ENCODE peak calls at places on chromosomes 11 and 22, in nine cellular contexts. N, P, J, S, B, X, V, E and O are unnamed samples.

GRCh38 chr22:40176921-40177737 is 596 bp upstream of the TNRC6B start:
- DNase-seq in N (peak), P (peak), J (peak), S (peak), B (peak), X (no peak), V (no peak), E (peak), O (no peak)

GRCh38 chr11:5713695-5714094 is 22.6 kb upstream of the OR56B1 start:
- DNase-seq in N (no peak), P (peak), J (no peak), S (no peak), B (no peak), X (no peak), V (no peak), E (no peak), O (no peak)

GRCh38 chr11:47912843-47913437 is 64.8 kb upstream of the NUP160 start:
- DNase-seq in N (no peak), P (peak), J (peak), S (no peak), B (no peak), X (no peak), V (no peak), E (no peak), O (no peak)

GRCh38 chr11:34916810-34917780 is 677 bp downstream of the PDHX start:
- DNase-seq in N (no peak), P (peak), J (no peak), S (no peak), B (no peak), X (no peak), V (no peak), E (no peak), O (no peak)

GRCh38 chr22:49247194-49247924 is 580.3 kb downstream of the BRD1 start:
- DNase-seq in N (no peak), P (no peak), J (no peak), S (peak), B (peak), X (no peak), V (no peak), E (no peak), O (no peak)

GRCh38 chr11:59918987-59919589 is 19.1 kb upstream of the OOSP1 start:
- DNase-seq in N (peak), P (peak), J (peak), S (no peak), B (no peak), X (no peak), V (no peak), E (no peak), O (no peak)

GRCh38 chr22:27133951-27134664 is 476.7 kb downstream of the MIAT start:
- DNase-seq in N (peak), P (peak), J (peak), S (no peak), B (no peak), X (no peak), V (peak), E (no peak), O (no peak)

GRCh38 chr22:48449466-48450187 is 1378.0 kb downstream of the BRD1 start:
- DNase-seq in N (no peak), P (no peak), J (peak), S (peak), B (no peak), X (no peak), V (no peak), E (no peak), O (no peak)

GRCh38 chr11:126416542-126417090 is 61.1 kb downstream of the ST3GAL4 start:
- DNase-seq in N (peak), P (peak), J (no peak), S (peak), B (no peak), X (no peak), V (peak), E (peak), O (peak)

GRCh38 chr11:129308241-129308865 is 67.3 kb upstream of the BARX2 start:
- DNase-seq in N (no peak), P (no peak), J (no peak), S (peak), B (no peak), X (no peak), V (no peak), E (no peak), O (no peak)

GRCh38 chr22:24497879-24498278 is 2.7 kb downstream of the UPB1 start:
- DNase-seq in N (no peak), P (no peak), J (no peak), S (no peak), B (no peak), X (no peak), V (no peak), E (no peak), O (no peak)

GRCh38 chr11:72204865-72205264 is 11.7 kb upstream of the FOLR2 start:
- DNase-seq in N (no peak), P (peak), J (no peak), S (no peak), B (no peak), X (no peak), V (no peak), E (no peak), O (no peak)

GRCh38 chr11:126857860-126858808 is 142.4 kb downstream of the KIRREL3 start:
- DNase-seq in N (no peak), P (peak), J (peak), S (no peak), B (peak), X (no peak), V (no peak), E (no peak), O (no peak)

GRCh38 chr22:39087098-39087497 is 9.9 kb upstream of the APOBEC3H start:
- DNase-seq in N (no peak), P (no peak), J (no peak), S (no peak), B (no peak), X (no peak), V (no peak), E (no peak), O (no peak)

GRCh38 chr22:30687358-30687757 is 7.3 kb upstream of the OSBP2 start:
- DNase-seq in N (no peak), P (no peak), J (no peak), S (no peak), B (no peak), X (no peak), V (no peak), E (no peak), O (no peak)

GRCh38 chr11:70625921-70626518 is 227.7 kb downstream of the CTTN start:
- DNase-seq in N (no peak), P (no peak), J (no peak), S (no peak), B (no peak), X (no peak), V (no peak), E (peak), O (no peak)

GRCh38 chr22:49232319-49233067 is 595.2 kb downstream of the BRD1 start:
- DNase-seq in N (no peak), P (no peak), J (no peak), S (peak), B (peak), X (no peak), V (no peak), E (no peak), O (no peak)

GRCh38 chr11:111565111-111565720 is 24.7 kb downstream of the LAYN start:
- DNase-seq in N (peak), P (peak), J (peak), S (peak), B (peak), X (no peak), V (peak), E (peak), O (no peak)

GRCh38 chr11:70326365-70326803 is 55.9 kb downstream of the PPFIA1 start:
- DNase-seq in N (no peak), P (peak), J (no peak), S (no peak), B (no peak), X (peak), V (no peak), E (no peak), O (no peak)

GRCh38 chr11:108819957-108820356 is 155.1 kb downstream of the DDX10 start:
- DNase-seq in N (no peak), P (no peak), J (no peak), S (no peak), B (no peak), X (no peak), V (no peak), E (no peak), O (no peak)

GRCh38 chr11:33915521-33915920 is 23.6 kb upstream of the LMO2 start:
- DNase-seq in N (no peak), P (no peak), J (no peak), S (no peak), B (no peak), X (no peak), V (no peak), E (no peak), O (no peak)

GRCh38 chr11:30131535-30131934 is 99.3 kb upstream of the FSHB start:
- DNase-seq in N (no peak), P (peak), J (no peak), S (no peak), B (no peak), X (no peak), V (no peak), E (no peak), O (no peak)

GRCh38 chr11:11742486-11742885 is 99.3 kb upstream of the USP47 start:
- DNase-seq in N (no peak), P (no peak), J (no peak), S (no peak), B (no peak), X (no peak), V (no peak), E (no peak), O (no peak)

GRCh38 chr11:27328602-27329001 is 34.4 kb downstream of the CCDC34 start:
- DNase-seq in N (no peak), P (peak), J (no peak), S (no peak), B (no peak), X (no peak), V (no peak), E (no peak), O (no peak)

GRCh38 chr11:80473562-80473961 is 1032.7 kb upstream of the TENM4 start:
- DNase-seq in N (no peak), P (no peak), J (no peak), S (no peak), B (no peak), X (no peak), V (no peak), E (no peak), O (no peak)

GRCh38 chr11:128453444-128454336 is 133.7 kb downstream of the ETS1 start:
- DNase-seq in N (peak), P (peak), J (no peak), S (peak), B (no peak), X (peak), V (peak), E (peak), O (no peak)

GRCh38 chr11:27253200-27253599 is 109.8 kb downstream of the CCDC34 start:
- DNase-seq in N (no peak), P (no peak), J (no peak), S (no peak), B (no peak), X (no peak), V (no peak), E (no peak), O (no peak)

GRCh38 chr11:21811572-21811971 is 381.3 kb upstream of the ANO5 start:
- DNase-seq in N (no peak), P (peak), J (peak), S (no peak), B (no peak), X (no peak), V (no peak), E (no peak), O (no peak)

GRCh38 chr11:2399488-2400068 is 972 bp upstream of the TSSC4 start:
- DNase-seq in N (no peak), P (peak), J (peak), S (no peak), B (no peak), X (no peak), V (no peak), E (peak), O (no peak)

GRCh38 chr11:62599909-62600308 is 1.8 kb downstream of the MTA2 start:
- DNase-seq in N (no peak), P (no peak), J (no peak), S (no peak), B (no peak), X (no peak), V (no peak), E (no peak), O (no peak)

GRCh38 chr11:19316434-19316833 is 75.7 kb upstream of the E2F8 start:
- DNase-seq in N (no peak), P (peak), J (no peak), S (no peak), B (no peak), X (no peak), V (no peak), E (peak), O (no peak)

GRCh38 chr11:129458756-129459535 is 83.3 kb downstream of the BARX2 start:
- DNase-seq in N (no peak), P (no peak), J (no peak), S (no peak), B (no peak), X (no peak), V (no peak), E (no peak), O (no peak)

GRCh38 chr11:76694664-76695063 is 24.1 kb upstream of the LRRC32 start:
- DNase-seq in N (no peak), P (peak), J (peak), S (no peak), B (no peak), X (peak), V (no peak), E (no peak), O (no peak)

DNA sequence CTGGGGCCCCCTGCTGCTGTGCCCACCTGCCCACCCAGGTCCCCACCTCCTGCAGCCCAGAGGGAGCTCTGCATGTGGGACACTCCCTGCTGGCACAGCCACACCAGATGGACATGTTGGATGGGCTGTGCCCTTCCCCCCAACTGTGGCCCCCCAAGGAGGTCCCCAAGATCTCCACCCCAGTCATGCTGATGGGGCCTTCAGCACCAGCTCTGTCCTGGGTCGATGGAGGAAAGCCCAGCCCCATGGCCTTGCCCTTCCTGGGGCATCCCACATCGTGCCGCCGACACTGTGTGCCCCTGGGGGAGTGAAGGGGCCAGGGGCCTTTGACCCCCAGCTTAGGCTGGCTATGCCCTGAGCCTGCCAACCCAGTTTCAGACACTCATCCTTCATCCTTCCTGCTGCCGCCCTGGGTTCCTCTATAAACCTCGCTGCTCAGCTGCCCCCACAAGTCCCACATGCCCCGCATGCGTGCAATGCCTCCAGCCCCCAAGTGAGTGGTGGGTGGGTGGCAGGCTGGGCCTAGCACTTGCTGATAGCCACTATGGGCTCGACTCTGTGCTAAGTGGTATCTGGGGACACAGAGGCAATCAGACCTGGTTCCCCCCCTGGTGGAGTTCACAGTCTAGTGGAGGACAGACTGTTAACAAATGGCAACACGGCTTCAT is 3.9 kb upstream of the DPP3 start:
- DNase-seq in N (no peak), P (no peak), J (no peak), S (peak), B (no peak), X (no peak), V (no peak), E (no peak), O (no peak)
- TF ChIP-seq CTCF in N (no peak), P (no peak), J (no peak), S (no peak), B (no peak), X (no peak), V (no peak), E (no peak), O (no peak)

DNA sequence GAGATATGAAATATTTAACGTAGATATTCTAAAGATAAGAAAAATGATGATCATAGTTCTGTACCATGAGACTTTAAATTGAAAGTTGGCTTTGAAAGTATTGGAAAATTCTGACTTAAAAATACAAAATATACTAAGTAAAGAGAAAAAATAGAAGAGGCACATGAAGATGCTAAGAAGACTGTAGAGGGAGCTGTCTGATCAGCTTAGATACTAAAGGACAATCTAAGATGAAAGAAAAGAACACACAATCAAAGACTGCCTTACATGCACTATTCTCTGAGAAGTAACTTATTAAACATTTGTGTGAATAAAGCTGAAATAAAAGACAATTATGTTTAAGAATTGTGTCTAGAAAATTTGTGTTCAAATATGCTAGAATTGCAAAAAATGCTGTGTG is 55.1 kb downstream of the RBMXL2 start:
- DNase-seq in N (no peak), P (peak), J (peak), S (no peak), B (no peak), X (no peak), V (no peak), E (no peak), O (no peak)
- TF ChIP-seq CTCF in N (no peak), P (peak), J (peak), S (peak), B (peak), X (no peak), V (no peak), E (peak), O (no peak)

DNA sequence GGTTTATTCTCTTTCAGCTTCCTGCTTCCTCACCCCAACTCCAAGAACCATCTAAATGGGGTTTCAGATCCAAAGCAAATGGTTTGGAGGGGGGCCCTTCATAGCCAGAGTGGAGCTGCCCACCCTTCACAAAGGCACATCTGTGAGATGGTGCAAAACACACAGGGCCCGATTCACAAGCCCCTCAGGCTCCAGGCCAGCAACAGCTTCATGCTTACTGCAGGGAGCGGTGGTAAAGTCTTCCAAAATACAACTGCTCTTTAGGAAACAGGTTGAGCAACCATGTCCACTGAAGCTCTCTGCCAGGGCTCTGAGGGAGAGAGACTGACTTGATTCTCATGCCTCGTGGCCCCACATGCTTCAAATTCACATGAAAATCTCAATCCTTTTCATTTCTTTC is 213.0 kb upstream of the NARS2 start:
- DNase-seq in N (no peak), P (no peak), J (no peak), S (no peak), B (no peak), X (no peak), V (no peak), E (no peak), O (no peak)
- TF ChIP-seq CTCF in N (no peak), P (no peak), J (no peak), S (no peak), B (no peak), X (no peak), V (no peak), E (no peak), O (no peak)

DNA sequence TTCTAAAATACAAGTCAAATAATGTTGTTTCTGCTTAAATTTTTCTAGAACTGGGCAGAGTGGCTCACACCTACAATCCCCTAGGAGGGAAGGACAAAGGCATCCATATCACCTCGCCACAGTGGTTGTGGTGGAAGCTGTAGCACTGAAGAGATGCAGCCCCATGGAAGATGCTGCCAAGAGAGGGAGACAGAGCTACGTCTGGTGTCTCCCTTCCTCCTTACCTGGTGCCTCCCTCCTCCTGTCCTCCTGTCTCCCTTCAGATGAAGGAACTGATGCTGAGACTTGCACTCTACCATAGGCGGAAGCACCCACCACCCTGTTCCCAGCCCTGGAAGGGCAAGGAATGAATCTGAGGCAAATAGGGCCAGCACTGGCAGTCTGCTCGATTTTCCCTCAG is 22.3 kb downstream of the MMP27 start:
- DNase-seq in N (no peak), P (no peak), J (peak), S (no peak), B (no peak), X (no peak), V (no peak), E (no peak), O (no peak)
- TF ChIP-seq CTCF in N (no peak), P (no peak), J (no peak), S (no peak), B (no peak), X (peak), V (peak), E (no peak), O (no peak)

DNA sequence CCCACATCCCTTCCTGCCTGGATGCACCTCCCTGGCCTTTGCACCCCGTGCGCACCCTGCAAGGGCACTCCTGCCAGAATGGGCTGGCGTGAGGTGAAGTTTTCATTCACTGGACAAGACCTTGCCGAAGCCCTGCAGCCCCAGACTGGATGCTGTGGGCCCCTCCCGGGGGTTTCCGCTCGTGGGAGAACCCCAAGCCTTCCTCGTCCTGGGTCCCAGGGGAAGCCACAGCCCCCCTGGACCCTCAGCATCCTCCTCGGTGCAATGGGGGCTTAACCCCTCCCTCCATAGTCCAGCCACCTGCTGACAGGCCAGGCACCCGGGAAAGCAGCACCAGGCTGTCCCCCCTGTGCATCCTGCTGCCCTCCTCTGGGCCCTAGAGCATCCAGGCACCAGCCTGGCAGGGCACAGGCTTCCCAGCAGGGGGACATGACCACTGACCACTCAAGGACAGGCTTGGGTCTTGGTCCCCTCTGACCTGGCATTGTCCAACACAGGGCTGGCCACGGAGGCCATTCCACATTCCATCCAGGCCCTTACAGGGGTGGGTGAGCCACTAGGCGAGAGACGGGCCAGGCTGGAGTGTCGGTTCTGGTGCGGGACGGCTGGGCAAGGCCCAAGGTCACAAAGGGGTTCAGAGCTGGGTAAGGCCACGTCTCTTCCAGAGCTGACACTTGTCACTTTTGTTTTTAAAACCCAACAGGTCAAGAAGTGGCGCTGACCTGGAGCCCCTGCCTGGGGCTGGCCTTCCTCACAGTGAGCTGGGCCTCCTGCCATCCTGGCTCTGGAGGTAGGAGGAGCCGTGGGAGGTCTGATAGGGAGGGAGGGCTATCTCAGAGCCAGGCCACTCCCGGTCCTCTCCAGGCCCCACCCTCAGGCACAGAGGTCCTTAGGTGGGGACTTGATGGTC is 41.5 kb upstream of the PPARA start:
- DNase-seq in N (no peak), P (peak), J (peak), S (peak), B (no peak), X (no peak), V (no peak), E (no peak), O (no peak)
- TF ChIP-seq CTCF in N (no peak), P (no peak), J (no peak), S (no peak), B (no peak), X (no peak), V (no peak), E (no peak), O (no peak)

DNA sequence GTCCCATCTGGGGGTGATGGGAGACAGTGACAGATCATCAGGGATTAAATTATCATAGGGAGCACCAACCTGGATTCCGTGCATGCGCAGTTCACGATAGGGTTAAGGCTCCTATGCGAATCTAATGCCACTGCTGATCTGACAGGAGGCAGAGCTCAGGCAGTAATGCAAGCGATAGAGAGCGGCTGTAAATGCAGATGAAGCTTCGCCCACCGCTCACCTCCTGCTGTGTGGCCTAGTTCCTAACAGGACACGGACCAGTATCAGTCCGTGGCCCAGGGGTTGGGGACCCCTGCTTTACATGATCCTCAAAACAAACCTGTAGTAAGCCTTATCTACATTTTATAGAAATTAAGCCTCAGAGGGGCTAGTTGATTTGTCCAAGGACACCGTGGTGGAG is 94.3 kb downstream of the TTC28 start:
- DNase-seq in N (no peak), P (no peak), J (no peak), S (no peak), B (no peak), X (no peak), V (no peak), E (no peak), O (no peak)
- TF ChIP-seq CTCF in N (no peak), P (no peak), J (no peak), S (no peak), B (no peak), X (no peak), V (no peak), E (no peak), O (no peak)